ENCODE peak calls at places on chromosomes 12 and 14, in ten cellular contexts. One of them, this sample, is unnamed.
A peak's percentile ranks its signal among the peaks of the same experiment; 100 is the strongest.

GRCh38 chr12:24380122-24380521 is 430.7 kb upstream of the SOX5 start:
- DNase-seq in PC-3: no peak
- DNase-seq in neural progenitor cell: peak; percentile 81
- DNase-seq in fibroblast of lung: peak; percentile 74
- DNase-seq in IMR-90: peak; percentile 27
- DNase-seq in DND-41: no peak
- DNase-seq in colonic mucosa: no peak
- DNase-seq in mammary epithelial cell: no peak
- DNase-seq in NT2/D1: peak; percentile 65
- DNase-seq in kidney: no peak
- DNase-seq in this sample: no peak

GRCh38 chr12:106106892-106107291 is 31.9 kb downstream of the NUAK1 start:
- DNase-seq in PC-3: peak; percentile 87
- DNase-seq in neural progenitor cell: peak; percentile 62
- DNase-seq in fibroblast of lung: no peak
- DNase-seq in IMR-90: peak; percentile 58
- DNase-seq in DND-41: no peak
- DNase-seq in colonic mucosa: peak; percentile 33
- DNase-seq in mammary epithelial cell: peak; percentile 26
- DNase-seq in NT2/D1: no peak
- DNase-seq in kidney: no peak
- DNase-seq in this sample: no peak

GRCh38 chr14:91394105-91395081 is 23.2 kb downstream of the CCDC88C start:
- DNase-seq in PC-3: no peak
- DNase-seq in neural progenitor cell: no peak
- DNase-seq in fibroblast of lung: no peak
- DNase-seq in IMR-90: no peak
- DNase-seq in DND-41: no peak
- DNase-seq in colonic mucosa: no peak
- DNase-seq in mammary epithelial cell: no peak
- DNase-seq in NT2/D1: no peak
- DNase-seq in kidney: no peak
- DNase-seq in this sample: no peak

GRCh38 chr14:98835051-98835824 is 436.8 kb downstream of the BCL11B start:
- DNase-seq in PC-3: no peak
- DNase-seq in neural progenitor cell: no peak
- DNase-seq in fibroblast of lung: no peak
- DNase-seq in IMR-90: no peak
- DNase-seq in DND-41: no peak
- DNase-seq in colonic mucosa: no peak
- DNase-seq in mammary epithelial cell: no peak
- DNase-seq in NT2/D1: no peak
- DNase-seq in kidney: no peak
- DNase-seq in this sample: no peak

GRCh38 chr12:12759234-12759915 is 26.1 kb upstream of the APOLD1 start:
- DNase-seq in PC-3: no peak
- DNase-seq in neural progenitor cell: no peak
- DNase-seq in fibroblast of lung: no peak
- DNase-seq in IMR-90: no peak
- DNase-seq in DND-41: no peak
- DNase-seq in colonic mucosa: no peak
- DNase-seq in mammary epithelial cell: no peak
- DNase-seq in NT2/D1: no peak
- DNase-seq in kidney: no peak
- DNase-seq in this sample: no peak

GRCh38 chr12:16530268-16530865 is 75.6 kb downstream of the LMO3 start:
- DNase-seq in PC-3: no peak
- DNase-seq in neural progenitor cell: no peak
- DNase-seq in fibroblast of lung: no peak
- DNase-seq in IMR-90: no peak
- DNase-seq in DND-41: no peak
- DNase-seq in colonic mucosa: no peak
- DNase-seq in mammary epithelial cell: no peak
- DNase-seq in NT2/D1: no peak
- DNase-seq in kidney: no peak
- DNase-seq in this sample: no peak

GRCh38 chr14:33646692-33647260 is 304.1 kb downstream of the EGLN3 start:
- DNase-seq in PC-3: peak; percentile 74
- DNase-seq in neural progenitor cell: no peak
- DNase-seq in fibroblast of lung: peak; percentile 49
- DNase-seq in IMR-90: peak; percentile 49
- DNase-seq in DND-41: no peak
- DNase-seq in colonic mucosa: no peak
- DNase-seq in mammary epithelial cell: peak; percentile 84
- DNase-seq in NT2/D1: no peak
- DNase-seq in kidney: no peak
- DNase-seq in this sample: no peak

GRCh38 chr12:65628061-65628460 is 196.2 kb upstream of the HMGA2 start:
- DNase-seq in PC-3: no peak
- DNase-seq in neural progenitor cell: no peak
- DNase-seq in fibroblast of lung: no peak
- DNase-seq in IMR-90: no peak
- DNase-seq in DND-41: no peak
- DNase-seq in colonic mucosa: no peak
- DNase-seq in mammary epithelial cell: no peak
- DNase-seq in NT2/D1: no peak
- DNase-seq in kidney: no peak
- DNase-seq in this sample: no peak

GRCh38 chr12:30909721-30910350 is 16.7 kb upstream of the TSPAN11 start:
- DNase-seq in PC-3: no peak
- DNase-seq in neural progenitor cell: no peak
- DNase-seq in fibroblast of lung: peak; percentile 18
- DNase-seq in IMR-90: no peak
- DNase-seq in DND-41: no peak
- DNase-seq in colonic mucosa: no peak
- DNase-seq in mammary epithelial cell: no peak
- DNase-seq in NT2/D1: no peak
- DNase-seq in kidney: no peak
- DNase-seq in this sample: peak; percentile 34
- H3K9ac ChIP-seq in PC-3: no peak overlapping the region
- H3K9ac ChIP-seq in neural progenitor cell: no peak overlapping the region
- H3K9ac ChIP-seq in fibroblast of lung: no peak overlapping the region
- H3K9ac ChIP-seq in IMR-90: no peak overlapping the region
- H3K9ac ChIP-seq in DND-41: no peak overlapping the region
- H3K9ac ChIP-seq in colonic mucosa: no peak overlapping the region
- H3K9ac ChIP-seq in mammary epithelial cell: no peak overlapping the region
- H3K9ac ChIP-seq in NT2/D1: no peak overlapping the region
- H3K9ac ChIP-seq in kidney: no peak overlapping the region
- H3K9ac ChIP-seq in this sample: no peak overlapping the region

GRCh38 chr12:56208014-56208413 is 13.7 kb downstream of the RNF41 start:
- DNase-seq in PC-3: no peak
- DNase-seq in neural progenitor cell: no peak
- DNase-seq in fibroblast of lung: no peak
- DNase-seq in IMR-90: no peak
- DNase-seq in DND-41: no peak
- DNase-seq in colonic mucosa: no peak
- DNase-seq in mammary epithelial cell: no peak
- DNase-seq in NT2/D1: no peak
- DNase-seq in kidney: no peak
- DNase-seq in this sample: peak; percentile 61

GRCh38 chr12:56205445-56205844 is 16.2 kb upstream of the SMARCC2 start:
- DNase-seq in PC-3: no peak
- DNase-seq in neural progenitor cell: no peak
- DNase-seq in fibroblast of lung: no peak
- DNase-seq in IMR-90: no peak
- DNase-seq in DND-41: no peak
- DNase-seq in colonic mucosa: no peak
- DNase-seq in mammary epithelial cell: no peak
- DNase-seq in NT2/D1: no peak
- DNase-seq in kidney: no peak
- DNase-seq in this sample: peak; percentile 60

GRCh38 chr12:56202838-56203237 is 13.6 kb upstream of the SMARCC2 start:
- DNase-seq in PC-3: no peak
- DNase-seq in neural progenitor cell: no peak
- DNase-seq in fibroblast of lung: no peak
- DNase-seq in IMR-90: no peak
- DNase-seq in DND-41: no peak
- DNase-seq in colonic mucosa: no peak
- DNase-seq in mammary epithelial cell: no peak
- DNase-seq in NT2/D1: no peak
- DNase-seq in kidney: no peak
- DNase-seq in this sample: no peak

GRCh38 chr12:56204275-56204674 is 15.0 kb upstream of the SMARCC2 start:
- DNase-seq in PC-3: no peak
- DNase-seq in neural progenitor cell: no peak
- DNase-seq in fibroblast of lung: no peak
- DNase-seq in IMR-90: no peak
- DNase-seq in DND-41: no peak
- DNase-seq in colonic mucosa: no peak
- DNase-seq in mammary epithelial cell: no peak
- DNase-seq in NT2/D1: no peak
- DNase-seq in kidney: no peak
- DNase-seq in this sample: no peak

DNA sequence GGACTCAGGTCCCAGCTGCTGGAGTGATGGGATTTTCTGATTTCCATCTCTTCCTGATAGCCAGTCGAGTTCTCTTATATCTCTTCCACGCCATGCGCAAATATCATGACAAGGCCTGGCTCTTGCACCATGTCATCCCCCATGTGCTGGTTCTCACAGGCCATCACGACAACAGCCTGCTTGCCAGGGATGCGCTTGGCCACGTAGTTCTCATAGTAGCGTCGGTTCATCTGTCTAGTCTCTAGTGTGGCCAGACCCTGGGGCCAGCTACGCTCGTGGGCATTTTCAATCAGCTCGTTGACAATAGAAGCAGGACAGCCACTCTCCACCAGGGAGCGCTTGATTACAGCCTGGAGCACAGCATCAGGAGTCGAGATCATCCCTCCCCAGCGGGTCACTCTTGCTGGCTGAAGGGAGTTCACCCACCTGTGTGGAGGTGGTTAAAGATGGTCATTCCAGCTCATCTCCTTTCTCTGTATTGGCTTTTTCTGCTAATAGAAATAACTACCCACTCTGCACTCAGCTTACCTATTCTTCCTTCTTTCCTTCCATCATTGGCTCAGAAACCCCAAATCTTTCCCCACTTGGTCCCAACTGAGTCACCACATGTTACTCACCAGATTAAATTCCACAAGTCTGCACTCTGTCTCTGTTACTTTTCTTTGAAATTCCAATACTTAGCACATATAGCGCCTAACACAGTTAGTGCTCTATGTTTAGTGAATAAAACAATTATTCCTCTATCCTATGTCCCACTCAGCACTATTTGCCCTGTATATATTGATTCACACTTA is 15.2 kb downstream of the RNF41 start:
- DNase-seq in PC-3: peak; percentile 64
- DNase-seq in neural progenitor cell: peak; percentile 69
- DNase-seq in fibroblast of lung: peak; percentile 55
- DNase-seq in IMR-90: peak; percentile 54
- DNase-seq in DND-41: peak; percentile 38
- DNase-seq in colonic mucosa: peak; percentile 77
- DNase-seq in mammary epithelial cell: peak; percentile 50
- DNase-seq in NT2/D1: no peak
- DNase-seq in kidney: no peak
- DNase-seq in this sample: peak; percentile 75
- H3K9ac ChIP-seq in PC-3: no peak overlapping the region
- H3K9ac ChIP-seq in neural progenitor cell: no peak overlapping the region
- H3K9ac ChIP-seq in fibroblast of lung: no peak overlapping the region
- H3K9ac ChIP-seq in IMR-90: no peak overlapping the region
- H3K9ac ChIP-seq in DND-41: no peak overlapping the region
- H3K9ac ChIP-seq in colonic mucosa: no peak overlapping the region
- H3K9ac ChIP-seq in mammary epithelial cell: no peak overlapping the region
- H3K9ac ChIP-seq in NT2/D1: no peak overlapping the region
- H3K9ac ChIP-seq in kidney: no peak overlapping the region
- H3K9ac ChIP-seq in this sample: no peak overlapping the region

DNA sequence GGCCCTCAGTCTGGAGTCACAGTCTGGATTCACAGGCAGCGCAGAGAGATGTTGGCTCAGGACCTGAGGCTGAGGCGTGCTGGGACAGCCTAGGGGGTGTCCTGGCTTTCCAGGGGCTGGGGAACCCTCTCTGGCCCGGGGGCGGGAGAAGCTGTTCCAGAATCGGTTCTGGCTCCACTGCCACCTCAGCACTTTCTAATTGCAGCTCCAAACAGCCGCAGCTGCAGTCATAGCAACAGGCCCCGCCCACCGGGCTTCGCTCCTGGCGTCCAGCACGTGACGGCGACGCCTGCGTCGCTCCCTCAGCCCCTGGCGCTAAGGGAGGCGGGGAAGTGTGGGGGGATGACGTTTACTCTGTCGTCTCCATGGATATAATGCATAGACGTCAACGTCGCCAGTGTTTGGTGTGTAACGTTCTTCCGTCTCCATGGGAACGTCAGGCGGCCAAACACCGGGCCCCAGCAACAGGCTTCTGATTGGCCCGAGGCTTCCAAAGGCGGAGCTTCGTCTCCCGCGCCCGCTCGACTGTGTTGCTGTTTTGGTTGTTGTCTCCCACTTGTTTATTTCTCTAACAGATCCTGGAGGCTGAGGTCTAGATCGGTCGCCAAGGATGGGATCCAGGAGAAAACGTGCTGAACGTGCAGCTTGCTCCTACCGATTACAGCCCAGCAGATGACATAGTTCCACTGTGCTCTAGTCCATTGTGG is 19.7 kb upstream of the FOS start:
- DNase-seq in PC-3: peak; percentile 98
- DNase-seq in neural progenitor cell: peak; percentile 100
- DNase-seq in fibroblast of lung: peak; percentile 100
- DNase-seq in IMR-90: peak; percentile 100
- DNase-seq in DND-41: peak; percentile 99
- DNase-seq in colonic mucosa: peak; percentile 100
- DNase-seq in mammary epithelial cell: peak; percentile 100
- DNase-seq in NT2/D1: peak; percentile 97
- DNase-seq in kidney: peak; percentile 100
- DNase-seq in this sample: peak; percentile 100
- H3K9ac ChIP-seq in PC-3: peak overlapping the region; percentile 74
- H3K9ac ChIP-seq in neural progenitor cell: no peak overlapping the region
- H3K9ac ChIP-seq in fibroblast of lung: peak overlapping the region; percentile 88
- H3K9ac ChIP-seq in IMR-90: peak overlapping the region; percentile 56
- H3K9ac ChIP-seq in DND-41: peak overlapping the region; percentile 53
- H3K9ac ChIP-seq in colonic mucosa: peak overlapping the region; percentile 84
- H3K9ac ChIP-seq in mammary epithelial cell: peak overlapping the region; percentile 79
- H3K9ac ChIP-seq in NT2/D1: peak overlapping the region; percentile 77
- H3K9ac ChIP-seq in kidney: peak overlapping the region; percentile 96
- H3K9ac ChIP-seq in this sample: peak overlapping the region; percentile 68

GRCh38 chr14:74495356-74495755 is 1.8 kb downstream of the ISCA2 start:
- DNase-seq in PC-3: no peak
- DNase-seq in neural progenitor cell: no peak
- DNase-seq in fibroblast of lung: no peak
- DNase-seq in IMR-90: no peak
- DNase-seq in DND-41: no peak
- DNase-seq in colonic mucosa: no peak
- DNase-seq in mammary epithelial cell: no peak
- DNase-seq in NT2/D1: no peak
- DNase-seq in kidney: no peak
- DNase-seq in this sample: no peak

GRCh38 chr14:74488788-74489397 is 4.2 kb downstream of the NPC2 start:
- DNase-seq in PC-3: peak; percentile 93
- DNase-seq in neural progenitor cell: no peak
- DNase-seq in fibroblast of lung: peak; percentile 53
- DNase-seq in IMR-90: peak; percentile 67
- DNase-seq in DND-41: no peak
- DNase-seq in colonic mucosa: no peak
- DNase-seq in mammary epithelial cell: peak; percentile 54
- DNase-seq in NT2/D1: no peak
- DNase-seq in kidney: no peak
- DNase-seq in this sample: peak; percentile 51

GRCh38 chr14:74492413-74493342 is at the start of gene NPC2:
- DNase-seq in PC-3: peak; percentile 19
- DNase-seq in neural progenitor cell: no peak
- DNase-seq in fibroblast of lung: peak; percentile 25
- DNase-seq in IMR-90: no peak
- DNase-seq in DND-41: no peak
- DNase-seq in colonic mucosa: no peak
- DNase-seq in mammary epithelial cell: no peak
- DNase-seq in NT2/D1: no peak
- DNase-seq in kidney: no peak
- DNase-seq in this sample: peak; percentile 46

GRCh38 chr14:74493343-74494261 is at the start of gene ISCA2:
- DNase-seq in PC-3: peak; percentile 99
- DNase-seq in neural progenitor cell: peak; percentile 100
- DNase-seq in fibroblast of lung: peak; percentile 99
- DNase-seq in IMR-90: peak; percentile 99
- DNase-seq in DND-41: peak; percentile 100
- DNase-seq in colonic mucosa: peak; percentile 100
- DNase-seq in mammary epithelial cell: peak; percentile 99
- DNase-seq in NT2/D1: peak; percentile 95
- DNase-seq in kidney: peak; percentile 100
- DNase-seq in this sample: peak; percentile 100

DNA sequence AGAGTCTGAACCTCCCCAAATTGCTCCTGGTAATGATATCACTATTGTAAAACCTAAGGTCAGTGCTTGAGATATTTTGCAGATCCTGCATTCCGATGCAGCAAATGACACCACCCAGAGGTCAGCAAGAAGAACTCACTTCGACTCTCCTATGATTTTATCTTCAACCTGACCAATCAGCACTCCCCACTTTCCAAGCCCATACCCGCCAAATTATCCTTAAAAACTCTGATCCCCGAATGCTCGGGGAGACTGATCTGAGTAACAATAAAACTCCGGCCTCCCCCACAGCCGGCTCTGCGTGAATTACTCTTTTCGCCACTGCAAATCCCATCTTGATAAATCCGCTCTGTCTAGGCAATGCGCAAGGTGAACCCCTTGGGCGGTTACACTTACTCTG is 1.2 kb downstream of the NPC2 start:
- DNase-seq in PC-3: peak; percentile 60
- DNase-seq in neural progenitor cell: peak; percentile 50
- DNase-seq in fibroblast of lung: peak; percentile 54
- DNase-seq in IMR-90: peak; percentile 40
- DNase-seq in DND-41: no peak
- DNase-seq in colonic mucosa: peak; percentile 37
- DNase-seq in mammary epithelial cell: peak; percentile 54
- DNase-seq in NT2/D1: no peak
- DNase-seq in kidney: no peak
- DNase-seq in this sample: peak; percentile 81
- H3K9ac ChIP-seq in PC-3: peak overlapping the region; percentile 79
- H3K9ac ChIP-seq in neural progenitor cell: peak overlapping the region; percentile 74
- H3K9ac ChIP-seq in fibroblast of lung: peak overlapping the region; percentile 46
- H3K9ac ChIP-seq in IMR-90: peak overlapping the region; percentile 46
- H3K9ac ChIP-seq in DND-41: peak overlapping the region; percentile 93
- H3K9ac ChIP-seq in colonic mucosa: peak overlapping the region; percentile 94
- H3K9ac ChIP-seq in mammary epithelial cell: peak overlapping the region; percentile 79
- H3K9ac ChIP-seq in NT2/D1: peak overlapping the region; percentile 73
- H3K9ac ChIP-seq in kidney: peak overlapping the region; percentile 60
- H3K9ac ChIP-seq in this sample: peak overlapping the region; percentile 80

This sample was measured in Karpas-422.